ENCODE peak calls at places on chromosomes 1 and 21, in seven cellular contexts. B is smooth muscle cell of the brain vasculature; X is MM.1S; H is activated T-cell treated with anti-CD3 and anti-CD28 coated beads, Interleukin-2, amount 50 U/mL, for 72 hours; G is left ventricle myocardium inferior; A is NCI-H2081; Q is aorta. U is an unnamed sample.

GRCh38 chr1:198361373-198361772 is 179.1 kb downstream of the ATP6V1G3 start:
- DNase-seq in B (no peak), X (no peak), H (no peak), G (no peak), A (no peak), Q (no peak), U (no peak)

GRCh38 chr1:14940285-14940890 is 213.2 kb upstream of the TMEM51 start:
- DNase-seq in B (no peak), X (no peak), H (no peak), G (no peak), A (no peak), Q (no peak), U (no peak)

GRCh38 chr1:209587778-209588177 is 4.3 kb downstream of the CAMK1G start:
- DNase-seq in B (no peak), X (no peak), H (no peak), G (no peak), A (no peak), Q (no peak), U (no peak)

GRCh38 chr1:35708179-35708891 is 10.3 kb downstream of the C1orf216 start:
- DNase-seq in B (no peak), X (no peak), H (peak), G (no peak), A (peak), Q (no peak), U (no peak)

GRCh38 chr1:185144233-185144632 is 12.5 kb downstream of the TRMT1L start:
- DNase-seq in B (no peak), X (no peak), H (no peak), G (no peak), A (no peak), Q (no peak), U (no peak)

GRCh38 chr1:71054281-71054731 is 6.7 kb upstream of the PTGER3 start:
- DNase-seq in B (no peak), X (no peak), H (no peak), G (no peak), A (no peak), Q (peak), U (no peak)

GRCh38 chr1:171403396-171403795 is 81.9 kb upstream of the PRRC2C start:
- DNase-seq in B (no peak), X (no peak), H (no peak), G (no peak), A (peak), Q (peak), U (no peak)

GRCh38 chr1:68812295-68812694 is 315.4 kb upstream of the DEPDC1 start:
- DNase-seq in B (no peak), X (no peak), H (no peak), G (no peak), A (no peak), Q (no peak), U (no peak)

GRCh38 chr1:27863552-27863943 is 8.8 kb upstream of the THEMIS2 start:
- DNase-seq in B (no peak), X (no peak), H (no peak), G (no peak), A (no peak), Q (no peak), U (no peak)

GRCh38 chr1:65503427-65503826 is 83.0 kb downstream of the LEPR start:
- DNase-seq in B (no peak), X (no peak), H (no peak), G (no peak), A (no peak), Q (no peak), U (no peak)

GRCh38 chr1:115296981-115297380 is 41.1 kb downstream of the NGF start:
- DNase-seq in B (no peak), X (peak), H (no peak), G (no peak), A (no peak), Q (no peak), U (no peak)

GRCh38 chr1:214506972-214507431 is 44.4 kb downstream of the PTPN14 start:
- DNase-seq in B (no peak), X (no peak), H (no peak), G (no peak), A (no peak), Q (no peak), U (no peak)

GRCh38 chr1:172678990-172679772 is 20.3 kb downstream of the FASLG start:
- DNase-seq in B (no peak), X (peak), H (no peak), G (no peak), A (no peak), Q (no peak), U (no peak)

GRCh38 chr21:25838809-25839208 is 104.0 kb downstream of the GABPA start:
- DNase-seq in B (no peak), X (no peak), H (no peak), G (no peak), A (no peak), Q (no peak), U (no peak)

GRCh38 chr1:52667290-52667689 is 30.9 kb downstream of the COA7 start:
- DNase-seq in B (no peak), X (no peak), H (no peak), G (no peak), A (no peak), Q (no peak), U (no peak)

GRCh38 chr1:182181167-182181572 is 119.7 kb upstream of the ZNF648 start:
- DNase-seq in B (no peak), X (no peak), H (no peak), G (no peak), A (no peak), Q (no peak), U (no peak)

GRCh38 chr1:4786061-4786460 is 131.7 kb downstream of the AJAP1 start:
- DNase-seq in B (no peak), X (no peak), H (no peak), G (no peak), A (no peak), Q (no peak), U (no peak)

GRCh38 chr1:31931241-31932225 is 6.6 kb downstream of the PTP4A2 start:
- DNase-seq in B (no peak), X (no peak), H (no peak), G (no peak), A (no peak), Q (no peak), U (no peak)

GRCh38 chr1:47235280-47235679 is 3.3 kb upstream of the TAL1 start:
- DNase-seq in B (no peak), X (no peak), H (no peak), G (peak), A (no peak), Q (no peak), U (no peak)

GRCh38 chr1:201213106-201213770 is 22.6 kb downstream of the IGFN1 start:
- DNase-seq in B (no peak), X (no peak), H (no peak), G (no peak), A (no peak), Q (no peak), U (no peak)

GRCh38 chr1:15852036-15852827 is 4.7 kb downstream of the SPEN start:
- DNase-seq in B (no peak), X (peak), H (no peak), G (no peak), A (peak), Q (no peak), U (no peak)

GRCh38 chr1:213582976-213583567 is 404.7 kb upstream of the PROX1 start:
- DNase-seq in B (no peak), X (no peak), H (no peak), G (no peak), A (no peak), Q (no peak), U (no peak)

GRCh38 chr1:185570962-185571361 is 163.2 kb upstream of the HMCN1 start:
- DNase-seq in B (no peak), X (no peak), H (no peak), G (no peak), A (no peak), Q (no peak), U (peak)

GRCh38 chr21:41369915-41370839 is 8.3 kb downstream of the MX2 start:
- DNase-seq in B (no peak), X (no peak), H (peak), G (peak), A (no peak), Q (peak), U (peak)

GRCh38 chr1:156658945-156659574 is 17.1 kb downstream of the BCAN start:
- DNase-seq in B (no peak), X (no peak), H (no peak), G (no peak), A (no peak), Q (no peak), U (no peak)

GRCh38 chr1:111747282-111747734 is 8.1 kb upstream of the INKA2 start:
- DNase-seq in B (no peak), X (peak), H (peak), G (no peak), A (peak), Q (no peak), U (peak)

GRCh38 chr21:43203523-43204080 is 34.8 kb downstream of the CRYAA start:
- DNase-seq in B (no peak), X (no peak), H (no peak), G (no peak), A (no peak), Q (peak), U (no peak)

GRCh38 chr1:111958075-111958474 is 31.4 kb downstream of the KCND3 start:
- DNase-seq in B (no peak), X (no peak), H (no peak), G (no peak), A (no peak), Q (no peak), U (no peak)

GRCh38 chr21:45699966-45700365 is 56.4 kb downstream of the PCBP3 start:
- DNase-seq in B (no peak), X (no peak), H (no peak), G (no peak), A (no peak), Q (no peak), U (no peak)

GRCh38 chr1:91804546-91805023 is 81.4 kb downstream of the TGFBR3 start:
- DNase-seq in B (no peak), X (no peak), H (peak), G (no peak), A (no peak), Q (no peak), U (peak)

GRCh38 chr1:86064899-86065298 is 91.7 kb downstream of the COL24A1 start:
- DNase-seq in B (no peak), X (no peak), H (no peak), G (no peak), A (no peak), Q (no peak), U (no peak)

GRCh38 chr1:170864238-170864637 is 71.1 kb upstream of the MROH9 start:
- DNase-seq in B (peak), X (no peak), H (no peak), G (peak), A (no peak), Q (no peak), U (no peak)